ENCODE peak calls at places on chromosomes 3 and 15, in ten cellular contexts. I, G, W, R, L, S, V, D, Z and Y are unnamed samples.

GRCh38 chr15:76904461-76905012 is 603 bp downstream of the SCAPER start:
- DNase-seq in R (no peak), Z (no peak), G (peak; percentile 31), I (peak; percentile 42), W (no peak), V (no peak), D (peak; percentile 20), L (peak; percentile 34), S (peak; percentile 6), Y (no peak)

GRCh38 chr3:170780955-170781354 is 89.0 kb downstream of the RPL22L1 start:
- DNase-seq in V (no peak), R (no peak), W (peak; percentile 29), D (no peak), G (no peak), I (no peak), S (no peak), L (no peak), Z (no peak), Y (no peak)

GRCh38 chr3:192957441-192957951 is 39.8 kb upstream of the MB21D2 start:
- DNase-seq in S (peak; percentile 90), W (peak; percentile 99), L (peak; percentile 2), D (peak; percentile 43), Z (no peak), I (peak; percentile 90), V (peak; percentile 15), R (peak; percentile 50), G (no peak), Y (no peak)

GRCh38 chr3:153180860-153181372 is 18.9 kb downstream of the RAP2B start:
- DNase-seq in R (no peak), I (no peak), S (no peak), D (no peak), V (no peak), W (no peak), L (no peak), G (no peak), Z (no peak), Y (no peak)

GRCh38 chr15:67076147-67076843 is 10.9 kb downstream of the SMAD3 start:
- DNase-seq in D (no peak), R (peak; percentile 62), S (peak; percentile 90), V (no peak), G (peak; percentile 40), L (peak; percentile 43), W (peak; percentile 86), Z (peak; percentile 95), I (peak; percentile 95), Y (no peak)

GRCh38 chr3:126013742-126014141 is 44.8 kb downstream of the ROPN1B start:
- DNase-seq in G (no peak), D (no peak), R (no peak), W (no peak), I (no peak), V (no peak), L (no peak), Z (no peak), S (peak; percentile 23), Y (no peak)

GRCh38 chr3:143000525-143000924 is 845 bp upstream of the U2SURP start:
- DNase-seq in R (peak; percentile 88), D (no peak), W (peak; percentile 39), V (no peak), I (no peak), S (peak; percentile 84), L (peak; percentile 5), G (no peak), Z (peak; percentile 76), Y (no peak)

GRCh38 chr15:34987623-34987981 is 485 bp downstream of the ZNF770 start:
- DNase-seq in Z (no peak), R (no peak), S (no peak), W (no peak), V (no peak), D (no peak), I (no peak), L (no peak), G (peak; percentile 28), Y (no peak)

GRCh38 chr3:186640473-186640818 is 247 bp downstream of the FETUB start:
- DNase-seq in I (no peak), R (peak; percentile 67), V (no peak), L (peak; percentile 1), D (no peak), G (no peak), W (peak; percentile 8), Z (peak; percentile 89), S (peak; percentile 54), Y (no peak)

GRCh38 chr15:48352474-48353072 is 21.3 kb downstream of the DUT start:
- DNase-seq in W (peak; percentile 78), V (no peak), G (peak; percentile 49), Z (no peak), L (peak; percentile 65), D (peak; percentile 28), R (peak; percentile 61), I (peak; percentile 67), S (peak; percentile 66), Y (no peak)

GRCh38 chr15:33292718-33293307 is 18.0 kb upstream of the RYR3 start:
- DNase-seq in L (peak; percentile 65), Z (no peak), S (peak; percentile 53), R (peak; percentile 52), V (peak; percentile 31), D (peak; percentile 19), G (peak; percentile 61), W (peak; percentile 69), I (peak; percentile 69), Y (no peak)

GRCh38 chr3:19947549-19948071 is 713 bp downstream of the RAB5A start:
- DNase-seq in V (no peak), W (peak; percentile 30), L (peak; percentile 47), I (peak; percentile 62), S (peak; percentile 46), R (no peak), G (peak; percentile 39), D (peak; percentile 43), Z (peak; percentile 51), Y (no peak)

GRCh38 chr3:64381369-64381768 is 156.1 kb upstream of the PRICKLE2 start:
- DNase-seq in L (no peak), Z (no peak), D (no peak), I (no peak), G (no peak), S (no peak), V (no peak), R (no peak), W (no peak), Y (no peak)

GRCh38 chr3:29128004-29128403 is 152.9 kb upstream of the RBMS3 start:
- DNase-seq in Z (no peak), W (peak; percentile 14), D (no peak), S (peak; percentile 69), V (no peak), R (no peak), I (peak; percentile 90), L (no peak), G (no peak), Y (no peak)

GRCh38 chr15:88246666-88247446 is 9.7 kb downstream of the NTRK3 start:
- DNase-seq in G (peak; percentile 83), S (peak; percentile 50), I (peak; percentile 50), W (peak; percentile 76), L (peak; percentile 74), D (peak; percentile 56), V (peak; percentile 16), Z (no peak), R (no peak), Y (no peak)

GRCh38 chr3:24365168-24365567 is 129.5 kb downstream of the THRB start:
- DNase-seq in Z (peak; percentile 79), D (peak; percentile 35), W (peak; percentile 89), G (no peak), L (peak; percentile 70), V (peak; percentile 75), I (peak; percentile 97), R (peak; percentile 90), S (peak; percentile 85), Y (no peak)
- TF ChIP-seq CTCF in Z (peak; percentile 29), D (no peak), W (peak; percentile 13), G (no peak), L (no peak), V (no peak), I (peak; percentile 2), R (no peak), S (no peak), Y (peak; percentile 66)

GRCh38 chr3:195259564-195260285 is 11.2 kb downstream of the XXYLT1 start:
- DNase-seq in V (peak; percentile 56), G (peak; percentile 99), L (peak; percentile 86), Z (peak; percentile 88), W (peak; percentile 97), S (peak; percentile 93), D (peak; percentile 92), R (peak; percentile 86), I (peak; percentile 96), Y (no peak)
- TF ChIP-seq CTCF in V (peak; percentile 18), G (peak; percentile 97), L (peak; percentile 5), Z (peak; percentile 98), W (no peak), S (no peak), D (no peak), R (no peak), I (peak; percentile 44), Y (peak; percentile 81)

GRCh38 chr15:79339588-79340314 is 28.8 kb downstream of the TMED3 start:
- DNase-seq in I (peak; percentile 69), S (peak; percentile 50), G (peak; percentile 23), W (peak; percentile 74), V (peak; percentile 20), R (no peak), L (peak; percentile 19), D (no peak), Z (no peak), Y (no peak)
- TF ChIP-seq CTCF in I (peak; percentile 61), S (peak; percentile 88), G (peak; percentile 82), W (peak; percentile 97), V (peak; percentile 76), R (peak; percentile 86), L (peak; percentile 71), D (peak; percentile 66), Z (peak; percentile 97), Y (peak; percentile 89)

GRCh38 chr3:139131951-139132350 is 87.3 kb upstream of the PRR23C start:
- DNase-seq in I (no peak), L (no peak), V (no peak), R (no peak), G (no peak), W (no peak), Z (no peak), S (no peak), D (no peak), Y (no peak)

GRCh38 chr3:139136459-139137190 is 91.9 kb upstream of the PRR23C start:
- DNase-seq in L (no peak), W (no peak), V (no peak), S (no peak), D (no peak), Z (no peak), R (no peak), G (no peak), I (no peak), Y (no peak)

GRCh38 chr3:139134678-139135372 is 90.1 kb upstream of the PRR23C start:
- DNase-seq in G (no peak), I (no peak), S (no peak), L (no peak), R (no peak), V (no peak), W (no peak), D (no peak), Z (no peak), Y (no peak)

GRCh38 chr3:139132976-139133375 is 88.3 kb upstream of the PRR23C start:
- DNase-seq in W (no peak), V (no peak), G (no peak), R (no peak), Z (no peak), I (no peak), D (no peak), S (no peak), L (no peak), Y (no peak)

DNA sequence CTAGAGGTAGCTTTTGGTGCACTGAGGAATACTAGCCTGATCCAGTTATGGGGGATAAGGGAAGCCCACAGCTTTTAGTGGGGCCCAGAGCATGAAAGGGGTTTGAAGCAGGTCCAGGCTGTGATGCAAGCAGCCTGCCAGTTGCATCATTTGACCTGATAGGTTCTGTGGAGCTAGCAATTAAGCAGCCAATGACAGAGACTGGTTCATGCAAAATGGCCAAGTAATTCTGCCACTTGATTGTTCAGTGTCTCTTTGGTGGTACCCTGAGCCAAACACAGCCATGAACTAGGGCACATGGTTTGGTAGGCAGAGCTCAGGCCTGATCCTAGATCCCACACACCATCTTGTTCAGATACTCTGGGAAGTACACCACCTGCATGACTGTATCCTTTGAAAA is 91.0 kb upstream of the PRR23C start:
- DNase-seq in G (no peak), L (no peak), W (no peak), I (no peak), Z (no peak), V (no peak), S (no peak), D (no peak), R (no peak), Y (no peak)
- TF ChIP-seq CTCF in G (no peak), L (no peak), W (no peak), I (no peak), Z (no peak), V (no peak), S (no peak), D (no peak), R (no peak), Y (no peak)